ENCODE peak calls at places on chromosomes 4 and X, in nine cellular contexts. One of them, this sample, is unnamed.
A peak's percentile ranks its signal among the peaks of the same experiment; 100 is the strongest.

GRCh38 chrX:12790878-12791252 is 347 bp upstream of the PRPS2 start:
- DNase-seq in foreskin fibroblast: no peak
- DNase-seq in IMR-90: no peak
- DNase-seq in HFF-Myc: no peak
- DNase-seq in progenitor cell of endocrine pancreas: no peak
- DNase-seq in WERI-Rb-1: no peak
- DNase-seq in cardiac muscle cell: no peak
- DNase-seq in right lobe of liver: no peak
- DNase-seq in mesothelial cell of epicardium: peak; percentile 40
- DNase-seq in this sample: no peak

GRCh38 chr4:112156112-112156511 is 10.9 kb downstream of the FAM241A start:
- DNase-seq in foreskin fibroblast: no peak
- DNase-seq in IMR-90: no peak
- DNase-seq in HFF-Myc: no peak
- DNase-seq in progenitor cell of endocrine pancreas: no peak
- DNase-seq in WERI-Rb-1: no peak
- DNase-seq in cardiac muscle cell: no peak
- DNase-seq in right lobe of liver: no peak
- DNase-seq in mesothelial cell of epicardium: no peak
- DNase-seq in this sample: no peak

GRCh38 chrX:149527705-149528104 is 13.1 kb upstream of the EOLA1 start:
- DNase-seq in foreskin fibroblast: peak; percentile 53
- DNase-seq in IMR-90: peak; percentile 28
- DNase-seq in HFF-Myc: no peak
- DNase-seq in progenitor cell of endocrine pancreas: no peak
- DNase-seq in WERI-Rb-1: no peak
- DNase-seq in cardiac muscle cell: peak; percentile 12
- DNase-seq in right lobe of liver: no peak
- DNase-seq in mesothelial cell of epicardium: no peak
- DNase-seq in this sample: no peak

GRCh38 chrX:9676738-9677097 is 88.9 kb downstream of the GPR143 start:
- DNase-seq in foreskin fibroblast: no peak
- DNase-seq in IMR-90: no peak
- DNase-seq in HFF-Myc: no peak
- DNase-seq in progenitor cell of endocrine pancreas: no peak
- DNase-seq in WERI-Rb-1: no peak
- DNase-seq in cardiac muscle cell: no peak
- DNase-seq in right lobe of liver: no peak
- DNase-seq in mesothelial cell of epicardium: no peak
- DNase-seq in this sample: no peak

GRCh38 chr4:54971474-54971950 is 153.9 kb downstream of the KDR start:
- DNase-seq in foreskin fibroblast: peak; percentile 74
- DNase-seq in IMR-90: peak; percentile 53
- DNase-seq in HFF-Myc: peak; percentile 10
- DNase-seq in progenitor cell of endocrine pancreas: no peak
- DNase-seq in WERI-Rb-1: no peak
- DNase-seq in cardiac muscle cell: peak; percentile 68
- DNase-seq in right lobe of liver: no peak
- DNase-seq in mesothelial cell of epicardium: no peak
- DNase-seq in this sample: peak; percentile 17

GRCh38 chrX:21723097-21723496 is 34.8 kb downstream of the SMPX start:
- DNase-seq in foreskin fibroblast: peak; percentile 10
- DNase-seq in IMR-90: peak; percentile 14
- DNase-seq in HFF-Myc: no peak
- DNase-seq in progenitor cell of endocrine pancreas: peak; percentile 17
- DNase-seq in WERI-Rb-1: no peak
- DNase-seq in cardiac muscle cell: peak; percentile 55
- DNase-seq in right lobe of liver: no peak
- DNase-seq in mesothelial cell of epicardium: no peak
- DNase-seq in this sample: no peak

GRCh38 chr4:176302283-176303275 is 17.2 kb upstream of the SPCS3 start:
- DNase-seq in foreskin fibroblast: peak; percentile 83
- DNase-seq in IMR-90: peak; percentile 90
- DNase-seq in HFF-Myc: peak; percentile 30
- DNase-seq in progenitor cell of endocrine pancreas: no peak
- DNase-seq in WERI-Rb-1: no peak
- DNase-seq in cardiac muscle cell: no peak
- DNase-seq in right lobe of liver: no peak
- DNase-seq in mesothelial cell of epicardium: no peak
- DNase-seq in this sample: no peak

GRCh38 chr4:133148690-133149363 is at the start of gene PCDH10:
- DNase-seq in foreskin fibroblast: peak; percentile 93
- DNase-seq in IMR-90: peak; percentile 87
- DNase-seq in HFF-Myc: peak; percentile 27
- DNase-seq in progenitor cell of endocrine pancreas: peak; percentile 87
- DNase-seq in WERI-Rb-1: peak; percentile 98
- DNase-seq in cardiac muscle cell: peak; percentile 96
- DNase-seq in right lobe of liver: peak; percentile 80
- DNase-seq in mesothelial cell of epicardium: peak; percentile 97
- DNase-seq in this sample: peak; percentile 78

GRCh38 chr4:156615066-156615514 is 356.5 kb downstream of the PDGFC start:
- DNase-seq in foreskin fibroblast: peak; percentile 84
- DNase-seq in IMR-90: peak; percentile 92
- DNase-seq in HFF-Myc: peak; percentile 52
- DNase-seq in progenitor cell of endocrine pancreas: no peak
- DNase-seq in WERI-Rb-1: no peak
- DNase-seq in cardiac muscle cell: no peak
- DNase-seq in right lobe of liver: no peak
- DNase-seq in mesothelial cell of epicardium: no peak
- DNase-seq in this sample: no peak

GRCh38 chrX:5708209-5708608 is 520.5 kb downstream of the NLGN4X start:
- DNase-seq in foreskin fibroblast: peak; percentile 1
- DNase-seq in IMR-90: no peak
- DNase-seq in HFF-Myc: no peak
- DNase-seq in progenitor cell of endocrine pancreas: no peak
- DNase-seq in WERI-Rb-1: no peak
- DNase-seq in cardiac muscle cell: no peak
- DNase-seq in right lobe of liver: no peak
- DNase-seq in mesothelial cell of epicardium: no peak
- DNase-seq in this sample: no peak

GRCh38 chrX:40148439-40149285 is 50.9 kb upstream of the BCOR start:
- DNase-seq in foreskin fibroblast: no peak
- DNase-seq in IMR-90: no peak
- DNase-seq in HFF-Myc: no peak
- DNase-seq in progenitor cell of endocrine pancreas: no peak
- DNase-seq in WERI-Rb-1: no peak
- DNase-seq in cardiac muscle cell: no peak
- DNase-seq in right lobe of liver: no peak
- DNase-seq in mesothelial cell of epicardium: peak; percentile 39
- DNase-seq in this sample: no peak

GRCh38 chrX:15328131-15328530 is 7.2 kb downstream of the PIGA start:
- DNase-seq in foreskin fibroblast: no peak
- DNase-seq in IMR-90: no peak
- DNase-seq in HFF-Myc: no peak
- DNase-seq in progenitor cell of endocrine pancreas: no peak
- DNase-seq in WERI-Rb-1: no peak
- DNase-seq in cardiac muscle cell: no peak
- DNase-seq in right lobe of liver: no peak
- DNase-seq in mesothelial cell of epicardium: no peak
- DNase-seq in this sample: no peak

GRCh38 chr4:6263541-6264540 is 5.8 kb upstream of the WFS1 start:
- DNase-seq in foreskin fibroblast: peak; percentile 74
- DNase-seq in IMR-90: peak; percentile 63
- DNase-seq in HFF-Myc: no peak
- DNase-seq in progenitor cell of endocrine pancreas: no peak
- DNase-seq in WERI-Rb-1: peak; percentile 80
- DNase-seq in cardiac muscle cell: peak; percentile 70
- DNase-seq in right lobe of liver: no peak
- DNase-seq in mesothelial cell of epicardium: no peak
- DNase-seq in this sample: no peak

GRCh38 chr4:6262847-6263487 is 6.7 kb upstream of the WFS1 start:
- DNase-seq in foreskin fibroblast: no peak
- DNase-seq in IMR-90: no peak
- DNase-seq in HFF-Myc: no peak
- DNase-seq in progenitor cell of endocrine pancreas: no peak
- DNase-seq in WERI-Rb-1: no peak
- DNase-seq in cardiac muscle cell: no peak
- DNase-seq in right lobe of liver: no peak
- DNase-seq in mesothelial cell of epicardium: no peak
- DNase-seq in this sample: no peak

GRCh38 chr4:6267573-6267972 is 2.1 kb upstream of the WFS1 start:
- DNase-seq in foreskin fibroblast: peak; percentile 35
- DNase-seq in IMR-90: no peak
- DNase-seq in HFF-Myc: no peak
- DNase-seq in progenitor cell of endocrine pancreas: no peak
- DNase-seq in WERI-Rb-1: no peak
- DNase-seq in cardiac muscle cell: no peak
- DNase-seq in right lobe of liver: no peak
- DNase-seq in mesothelial cell of epicardium: no peak
- DNase-seq in this sample: no peak

GRCh38 chr4:6268650-6269399 is 825 bp upstream of the WFS1 start:
- DNase-seq in foreskin fibroblast: no peak
- DNase-seq in IMR-90: no peak
- DNase-seq in HFF-Myc: no peak
- DNase-seq in progenitor cell of endocrine pancreas: no peak
- DNase-seq in WERI-Rb-1: no peak
- DNase-seq in cardiac muscle cell: no peak
- DNase-seq in right lobe of liver: no peak
- DNase-seq in mesothelial cell of epicardium: no peak
- DNase-seq in this sample: no peak

DNA sequence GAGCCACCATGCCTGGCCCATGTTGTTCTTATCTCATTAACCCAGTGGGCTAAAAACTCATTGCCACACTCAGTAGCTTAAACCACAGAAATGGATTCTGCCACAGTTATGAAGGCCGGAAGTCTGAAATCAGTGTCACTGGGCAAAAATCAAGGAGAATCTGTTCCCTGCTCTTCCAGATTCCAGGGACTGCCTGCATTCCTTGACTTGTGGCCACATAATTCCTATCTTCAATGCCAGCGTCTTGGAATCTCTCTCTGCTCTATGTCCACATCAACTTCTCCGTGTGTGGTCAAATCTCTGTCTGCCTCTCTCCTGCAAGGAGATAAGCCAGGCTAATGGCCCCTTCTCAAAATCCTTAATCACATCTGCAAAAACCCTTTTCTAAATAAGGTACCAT is 4.1 kb upstream of the WFS1 start:
- DNase-seq in foreskin fibroblast: no peak
- DNase-seq in IMR-90: no peak
- DNase-seq in HFF-Myc: no peak
- DNase-seq in progenitor cell of endocrine pancreas: no peak
- DNase-seq in WERI-Rb-1: no peak
- DNase-seq in cardiac muscle cell: no peak
- DNase-seq in right lobe of liver: no peak
- DNase-seq in mesothelial cell of epicardium: no peak
- DNase-seq in this sample: no peak
- TF ChIP-seq CTCF in foreskin fibroblast: no peak
- TF ChIP-seq CTCF in IMR-90: no peak
- TF ChIP-seq CTCF in HFF-Myc: no peak
- TF ChIP-seq CTCF in progenitor cell of endocrine pancreas: no peak
- TF ChIP-seq CTCF in WERI-Rb-1: no peak
- TF ChIP-seq CTCF in cardiac muscle cell: no peak
- TF ChIP-seq CTCF in right lobe of liver: no peak
- TF ChIP-seq CTCF in mesothelial cell of epicardium: no peak
- TF ChIP-seq CTCF in this sample: no peak

DNA sequence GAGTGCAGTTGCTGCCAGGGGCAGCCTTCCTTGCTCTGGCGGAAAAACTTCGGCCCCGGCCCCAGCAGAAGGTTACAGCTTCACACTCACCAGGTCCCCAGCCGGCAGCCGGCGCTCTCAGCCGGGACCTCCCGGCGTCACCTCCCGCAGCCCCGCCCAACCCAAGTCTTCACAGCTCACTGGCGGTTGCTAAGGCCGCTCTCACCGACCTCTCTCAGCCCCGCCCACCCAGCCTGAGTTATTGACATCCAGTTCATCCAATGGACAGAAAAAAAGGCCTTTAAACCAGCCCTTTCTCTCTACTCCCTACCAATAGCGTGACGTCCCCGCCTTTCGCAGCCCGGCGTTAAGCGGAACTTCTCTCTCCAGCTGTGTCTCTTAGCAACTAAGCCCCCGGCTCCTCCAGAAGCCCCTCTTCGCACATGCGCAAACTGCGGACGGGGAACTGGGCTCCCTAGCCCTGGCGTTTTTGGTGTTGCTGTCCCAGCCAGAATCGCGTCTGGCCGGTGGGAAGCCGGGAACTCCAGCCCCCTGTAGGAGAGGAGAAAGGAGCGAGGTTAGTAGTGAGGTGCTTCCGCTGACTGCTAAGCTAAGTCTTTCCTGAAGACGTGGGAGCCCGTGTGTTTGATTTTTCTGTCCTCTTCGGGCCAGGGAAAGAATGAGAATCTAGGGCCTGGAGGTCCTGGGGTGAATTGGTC is at the start of gene BBS12:
- DNase-seq in foreskin fibroblast: peak; percentile 99
- DNase-seq in IMR-90: peak; percentile 99
- DNase-seq in HFF-Myc: peak; percentile 98
- DNase-seq in progenitor cell of endocrine pancreas: peak; percentile 98
- DNase-seq in WERI-Rb-1: peak; percentile 100
- DNase-seq in cardiac muscle cell: peak; percentile 99
- DNase-seq in right lobe of liver: peak; percentile 98
- DNase-seq in mesothelial cell of epicardium: peak; percentile 98
- DNase-seq in this sample: peak; percentile 80
- TF ChIP-seq CTCF in foreskin fibroblast: peak; percentile 42
- TF ChIP-seq CTCF in IMR-90: peak; percentile 52
- TF ChIP-seq CTCF in HFF-Myc: peak; percentile 39
- TF ChIP-seq CTCF in progenitor cell of endocrine pancreas: peak; percentile 38
- TF ChIP-seq CTCF in WERI-Rb-1: peak; percentile 79
- TF ChIP-seq CTCF in cardiac muscle cell: peak; percentile 58
- TF ChIP-seq CTCF in right lobe of liver: no peak
- TF ChIP-seq CTCF in mesothelial cell of epicardium: no peak
- TF ChIP-seq CTCF in this sample: peak; percentile 34

GRCh38 chrX:145410622-145411021 is 163.3 kb downstream of the SPANXN1 start:
- DNase-seq in foreskin fibroblast: no peak
- DNase-seq in IMR-90: no peak
- DNase-seq in HFF-Myc: no peak
- DNase-seq in progenitor cell of endocrine pancreas: no peak
- DNase-seq in WERI-Rb-1: no peak
- DNase-seq in cardiac muscle cell: no peak
- DNase-seq in right lobe of liver: no peak
- DNase-seq in mesothelial cell of epicardium: no peak
- DNase-seq in this sample: no peak

GRCh38 chrX:145405012-145405411 is 157.7 kb downstream of the SPANXN1 start:
- DNase-seq in foreskin fibroblast: peak; percentile 0
- DNase-seq in IMR-90: peak; percentile 15
- DNase-seq in HFF-Myc: no peak
- DNase-seq in progenitor cell of endocrine pancreas: no peak
- DNase-seq in WERI-Rb-1: peak; percentile 10
- DNase-seq in cardiac muscle cell: peak; percentile 13
- DNase-seq in right lobe of liver: no peak
- DNase-seq in mesothelial cell of epicardium: no peak
- DNase-seq in this sample: no peak
- TF ChIP-seq CTCF in foreskin fibroblast: peak; percentile 7
- TF ChIP-seq CTCF in IMR-90: peak; percentile 46
- TF ChIP-seq CTCF in HFF-Myc: peak; percentile 28
- TF ChIP-seq CTCF in progenitor cell of endocrine pancreas: peak; percentile 67
- TF ChIP-seq CTCF in WERI-Rb-1: peak; percentile 52
- TF ChIP-seq CTCF in cardiac muscle cell: peak; percentile 34
- TF ChIP-seq CTCF in right lobe of liver: peak; percentile 42
- TF ChIP-seq CTCF in mesothelial cell of epicardium: peak; percentile 68
- TF ChIP-seq CTCF in this sample: peak; percentile 38

DNA sequence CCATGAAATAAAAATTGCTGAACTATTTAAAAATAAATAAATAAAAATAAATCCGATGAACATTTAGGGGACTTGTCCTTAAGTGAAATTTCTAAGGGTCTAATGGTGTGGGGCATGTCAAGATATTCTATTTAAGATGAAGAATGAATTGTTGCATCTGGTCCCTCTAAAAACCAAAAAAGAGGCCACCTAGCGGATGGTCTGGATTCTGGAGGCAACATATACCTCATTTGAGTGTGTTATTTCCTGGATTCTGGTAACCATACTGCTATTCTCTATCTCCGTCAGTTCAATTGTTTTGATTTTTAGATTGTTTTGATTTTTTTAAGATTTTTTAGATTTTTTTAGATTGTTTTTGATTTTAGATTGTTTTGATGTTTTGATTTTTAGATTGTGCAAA is 28.3 kb downstream of the AGTR2 start:
- DNase-seq in foreskin fibroblast: no peak
- DNase-seq in IMR-90: no peak
- DNase-seq in HFF-Myc: no peak
- DNase-seq in progenitor cell of endocrine pancreas: no peak
- DNase-seq in WERI-Rb-1: no peak
- DNase-seq in cardiac muscle cell: no peak
- DNase-seq in right lobe of liver: no peak
- DNase-seq in mesothelial cell of epicardium: no peak
- DNase-seq in this sample: no peak
- TF ChIP-seq CTCF in foreskin fibroblast: no peak
- TF ChIP-seq CTCF in IMR-90: no peak
- TF ChIP-seq CTCF in HFF-Myc: no peak
- TF ChIP-seq CTCF in progenitor cell of endocrine pancreas: peak; percentile 12
- TF ChIP-seq CTCF in WERI-Rb-1: peak; percentile 34
- TF ChIP-seq CTCF in cardiac muscle cell: no peak
- TF ChIP-seq CTCF in right lobe of liver: peak; percentile 8
- TF ChIP-seq CTCF in mesothelial cell of epicardium: no peak
- TF ChIP-seq CTCF in this sample: peak; percentile 5

This sample was measured in D721Med.